ENCODE peak calls at places on chromosomes 1 and 21, in six cellular contexts. C, B, W, S, E and O are unnamed samples.

GRCh38 chr1:216531308-216532239 is 108.3 kb upstream of the USH2A start:
- DNase-seq in W (peak; percentile 7), S (no peak), B (no peak), E (no peak), C (no peak), O (peak; percentile 18)

GRCh38 chr1:87180682-87181081 is 148.0 kb upstream of the LMO4 start:
- DNase-seq in E (no peak), B (no peak), C (no peak), W (no peak), S (no peak), O (no peak)

GRCh38 chr21:35046880-35047229 is 2.2 kb downstream of the RUNX1 start:
- DNase-seq in S (no peak), E (no peak), W (peak; percentile 63), C (no peak), B (no peak), O (no peak)

GRCh38 chr1:110048923-110049601 is 14.6 kb downstream of the STRIP1 start:
- DNase-seq in W (no peak), B (no peak), C (no peak), S (no peak), E (no peak), O (peak; percentile 12)

GRCh38 chr1:233668725-233669294 is 54.9 kb downstream of the KCNK1 start:
- DNase-seq in B (no peak), C (no peak), E (no peak), W (no peak), S (peak; percentile 48), O (no peak)

GRCh38 chr1:214475746-214476145 is 75.7 kb downstream of the PTPN14 start:
- DNase-seq in E (no peak), B (no peak), W (peak; percentile 46), S (no peak), C (no peak), O (no peak)

GRCh38 chr21:14523234-14523633 is 22.9 kb downstream of the SAMSN1 start:
- DNase-seq in W (no peak), S (no peak), E (no peak), B (no peak), C (no peak), O (no peak)

GRCh38 chr21:41895643-41896493 is 16.7 kb upstream of the PRDM15 start:
- DNase-seq in E (no peak), C (no peak), W (peak; percentile 10), B (no peak), S (no peak), O (no peak)

GRCh38 chr1:33327587-33328325 is 6.9 kb upstream of the A3GALT2 start:
- DNase-seq in W (peak; percentile 97), E (no peak), B (no peak), C (no peak), S (no peak), O (no peak)